ENCODE peak calls at places on chromosomes 4 and X, in four cellular contexts. S is heart left ventricle, O is brain microvascular endothelial cell, F is fibroblast of lung. X is an unnamed sample.

GRCh38 chr4:147610666-147611065 is 6.5 kb upstream of the TMEM184C start:
- DNase-seq in F (no peak), S (no peak), O (no peak), X (no peak)

GRCh38 chrX:150454083-150454482 is 91.0 kb downstream of the MAMLD1 start:
- DNase-seq in F (no peak), O (no peak), S (no peak), X (no peak)

GRCh38 chrX:17046478-17047097 is 100.1 kb downstream of the REPS2 start:
- DNase-seq in O (peak; percentile 76), F (peak; percentile 84), S (peak; percentile 45), X (peak; percentile 26)

GRCh38 chrX:152821145-152821765 is 9.3 kb downstream of the CETN2 start:
- DNase-seq in F (peak; percentile 25), S (no peak), O (peak; percentile 15), X (no peak)

GRCh38 chr4:141815646-141816045 is 179.3 kb downstream of the IL15 start:
- DNase-seq in O (no peak), F (no peak), S (no peak), X (no peak)

GRCh38 chr4:72557021-72557420 is 12.0 kb downstream of the ADAMTS3 start:
- DNase-seq in F (peak; percentile 48), O (no peak), S (no peak), X (no peak)

GRCh38 chrX:151966236-151966635 is 8.2 kb downstream of the GABRE start:
- DNase-seq in S (no peak), F (no peak), O (no peak), X (no peak)

GRCh38 chrX:49041683-49042529 is 1.3 kb downstream of the TFE3 start:
- DNase-seq in F (peak; percentile 56), O (peak; percentile 39), S (no peak), X (no peak)

GRCh38 chrX:19735244-19735643 is 152.2 kb downstream of the SH3KBP1 start:
- DNase-seq in S (no peak), O (no peak), F (no peak), X (no peak)

GRCh38 chr4:176302283-176303275 is 17.2 kb upstream of the SPCS3 start:
- DNase-seq in F (peak; percentile 83), O (peak; percentile 52), S (no peak), X (peak; percentile 65)

GRCh38 chr4:182022899-182023298 is 220.3 kb upstream of the TENM3 start:
- DNase-seq in F (peak; percentile 3), O (no peak), S (no peak), X (no peak)

GRCh38 chrX:103556941-103557340 is 28.4 kb upstream of the TCEAL4 start:
- DNase-seq in S (no peak), O (no peak), F (no peak), X (no peak)

GRCh38 chr4:15874671-15875070 is 63.9 kb downstream of the FGFBP1 start:
- DNase-seq in F (no peak), S (no peak), O (no peak), X (no peak)

GRCh38 chrX:129726307-129727111 is 12.3 kb upstream of the XPNPEP2 start:
- DNase-seq in F (peak; percentile 69), O (peak; percentile 51), S (peak; percentile 65), X (no peak)

GRCh38 chr4:132332932-132333722 is 816.0 kb upstream of the PCDH10 start:
- DNase-seq in F (peak; percentile 51), O (no peak), S (no peak), X (no peak)

GRCh38 chr4:71732706-71733105 is 51.2 kb downstream of the GC start:
- DNase-seq in F (peak; percentile 56), O (peak; percentile 1), S (no peak), X (peak; percentile 25)

GRCh38 chrX:130172127-130172834 is 519 bp downstream of the RAB33A start:
- DNase-seq in S (no peak), O (no peak), F (no peak), X (no peak)

GRCh38 chr4:137644201-137644600 is 111.9 kb upstream of the PCDH18 start:
- DNase-seq in S (no peak), F (peak; percentile 34), O (no peak), X (peak; percentile 9)

GRCh38 chrX:6708041-6708440 is 173.1 kb upstream of the VCX3A start:
- DNase-seq in F (no peak), S (no peak), O (no peak), X (no peak)

GRCh38 chr4:76801621-76802545 is 96.1 kb downstream of the SOWAHB start:
- DNase-seq in F (peak; percentile 50), O (peak; percentile 22), S (peak; percentile 67), X (no peak)

GRCh38 chr4:82706349-82707000 is 92.1 kb downstream of the SCD5 start:
- DNase-seq in O (no peak), S (no peak), F (peak; percentile 37), X (no peak)

GRCh38 chr4:27318740-27319139 is 458.1 kb downstream of the STIM2 start:
- DNase-seq in S (no peak), O (no peak), F (peak; percentile 12), X (no peak)

GRCh38 chrX:153400146-153401132 is 711 bp downstream of the PNMA6E start:
- DNase-seq in S (no peak), O (no peak), F (no peak), X (no peak)

GRCh38 chrX:9873952-9874351 is 87.7 kb downstream of the SHROOM2 start:
- DNase-seq in S (no peak), O (no peak), F (peak; percentile 47), X (no peak)

GRCh38 chr4:113943863-113944262 is 35.6 kb downstream of the ARSJ start:
- DNase-seq in F (no peak), S (no peak), O (no peak), X (no peak)

GRCh38 chr4:121514443-121514842 is 133.6 kb upstream of the QRFPR start:
- DNase-seq in S (no peak), O (no peak), F (no peak), X (no peak)

GRCh38 chr4:10020106-10020505 is 1.2 kb downstream of the SLC2A9 start:
- DNase-seq in F (no peak), O (no peak), S (no peak), X (no peak)

GRCh38 chr4:141131738-141132688 is 1.3 kb downstream of the RNF150 start:
- DNase-seq in O (peak; percentile 11), F (peak; percentile 18), S (peak; percentile 43), X (no peak)

GRCh38 chr4:15344041-15344440 is 83.8 kb upstream of the C1QTNF7 start:
- DNase-seq in S (no peak), O (peak; percentile 12), F (peak; percentile 94), X (no peak)

GRCh38 chr4:184310171-184310567 is 92.5 kb upstream of the ENPP6 start:
- DNase-seq in F (no peak), S (peak; percentile 33), O (no peak), X (no peak)

GRCh38 chrX:23341452-23341851 is 6.8 kb downstream of the PTCHD1 start:
- DNase-seq in O (no peak), S (no peak), F (no peak), X (peak; percentile 14)

GRCh38 chr4:177079327-177079726 is 230.3 kb upstream of the NEIL3 start:
- DNase-seq in F (no peak), S (no peak), O (no peak), X (no peak)

GRCh38 chr4:123449780-123450179 is 53.2 kb downstream of the SPRY1 start:
- DNase-seq in F (peak; percentile 26), S (no peak), O (peak; percentile 30), X (peak; percentile 45)

GRCh38 chrX:41090568-41091238 is 5.5 kb downstream of the USP9X start:
- DNase-seq in S (no peak), O (peak; percentile 11), F (no peak), X (no peak)

GRCh38 chrX:43559643-43560042 is 96.5 kb upstream of the MAOA start:
- DNase-seq in O (peak; percentile 22), F (peak; percentile 59), S (peak; percentile 27), X (no peak)

GRCh38 chr4:145843148-145843547 is 95.5 kb downstream of the ZNF827 start:
- DNase-seq in O (peak; percentile 27), F (peak; percentile 68), S (no peak), X (no peak)

GRCh38 chrX:40278340-40279090 is 180.8 kb upstream of the BCOR start:
- DNase-seq in F (no peak), S (no peak), O (peak; percentile 23), X (no peak)

GRCh38 chrX:30906726-30907125 is 17.7 kb upstream of the TAB3 start:
- DNase-seq in O (peak; percentile 32), S (no peak), F (peak; percentile 3), X (no peak)

GRCh38 chrX:1182211-1182610 is 30.2 kb downstream of the CRLF2 start:
- DNase-seq in S (no peak), O (no peak), F (no peak), X (no peak)

GRCh38 chrX:50627696-50628095 is 157.1 kb upstream of the DGKK start:
- DNase-seq in O (no peak), S (no peak), F (no peak), X (no peak)

GRCh38 chr4:54014761-54015160 is 49.6 kb downstream of the CHIC2 start:
- DNase-seq in F (no peak), S (no peak), O (no peak), X (no peak)
- H3K36me3 ChIP-seq in F (no peaks in the 10 kb centered on the region), S (peaks cover 20% of the 10 kb centered on the region), O (no peaks in the 10 kb centered on the region), X (no peaks in the 10 kb centered on the region)

GRCh38 chrX:45198706-45199105 is 2.0 kb downstream of the DIPK2B start:
- DNase-seq in F (no peak), O (no peak), S (no peak), X (no peak)
- H3K4me3 ChIP-seq in F (no peak overlapping the region), O (no peak overlapping the region), S (peak overlapping the region; percentile 58), X (no peak overlapping the region)

GRCh38 chr4:89641367-89641687 is 195.6 kb downstream of the SNCA start:
- DNase-seq in F (no peak), S (no peak), O (no peak), X (no peak)
- TF ChIP-seq CTCF in F (no peak), S (no peak), O (no peak), X (no peak)

GRCh38 chrX:101390664-101391525 is at the start of gene RPL36A:
- DNase-seq in O (peak; percentile 84), S (peak; percentile 84), F (peak; percentile 92), X (peak; percentile 71)

GRCh38 chrX:101394372-101394771 is 3.6 kb downstream of the RPL36A start:
- DNase-seq in S (no peak), F (no peak), O (no peak), X (no peak)

GRCh38 chrX:101388604-101389003 is 2.2 kb upstream of the RPL36A start:
- DNase-seq in O (no peak), F (no peak), S (no peak), X (no peak)

GRCh38 chrX:101393530-101394305 is 2.9 kb downstream of the RPL36A start:
- DNase-seq in O (no peak), S (no peak), F (no peak), X (no peak)

GRCh38 chrX:101391831-101392230 is 1.0 kb downstream of the RPL36A start:
- DNase-seq in S (no peak), F (no peak), O (no peak), X (no peak)
- H3K36me3 ChIP-seq in S (peaks cover 44% of the 10 kb centered on the region), F (no peaks in the 10 kb centered on the region), O (peaks cover 27% of the 10 kb centered on the region), X (no peaks in the 10 kb centered on the region)

DNA sequence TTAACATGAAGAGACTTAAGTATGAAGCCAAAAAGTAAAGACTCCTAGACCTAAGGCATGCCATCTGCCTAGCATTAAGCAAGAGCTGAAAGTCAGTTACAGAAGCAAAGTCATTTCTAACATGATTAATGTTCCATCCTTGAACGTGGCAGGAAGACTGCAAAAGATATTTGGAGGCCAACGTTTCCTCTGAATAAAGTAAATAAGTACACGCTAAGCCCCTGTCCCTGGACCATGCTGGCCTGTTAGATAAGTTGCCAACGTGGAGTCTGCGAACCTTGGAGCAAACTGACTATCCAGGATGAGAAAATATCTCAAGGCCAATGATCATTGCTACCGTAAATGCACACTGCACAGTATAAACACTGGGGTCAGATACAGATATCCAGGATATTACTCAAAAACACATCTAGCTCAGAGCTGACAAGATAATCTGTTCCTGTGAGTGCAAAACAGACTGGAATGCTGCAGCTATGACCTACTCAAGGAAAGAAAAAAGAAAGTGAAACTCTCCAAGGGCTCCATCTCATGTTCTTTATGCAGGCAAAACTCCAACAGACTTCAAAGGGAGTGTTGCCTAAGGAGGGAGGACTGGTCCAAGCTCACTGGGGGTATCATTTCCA is 255.8 kb downstream of the COL25A1 start:
- DNase-seq in S (no peak), F (peak; percentile 69), O (peak; percentile 58), X (no peak)
- H3K4me3 ChIP-seq in S (peak overlapping the region; percentile 34), F (peak overlapping the region; percentile 43), O (no peak overlapping the region), X (no peak overlapping the region)